ENCODE peak calls at places on chromosomes 6 and 20, in four cellular contexts. One of them, this sample, is unnamed.

GRCh38 chr20:15278041-15278440 is 940.6 kb upstream of the FLRT3 start:
- DNase-seq in Peyer's patch: no peak
- DNase-seq in stomach: no peak
- DNase-seq in ovary: no peak
- DNase-seq in this sample: no peak

GRCh38 chr6:6105472-6106036 is 98.8 kb upstream of the NRN1 start:
- DNase-seq in Peyer's patch: no peak
- DNase-seq in stomach: no peak
- DNase-seq in ovary: no peak
- DNase-seq in this sample: no peak

GRCh38 chr6:63807056-63807455 is 171.5 kb downstream of the PHF3 start:
- DNase-seq in Peyer's patch: no peak
- DNase-seq in stomach: no peak
- DNase-seq in ovary: no peak
- DNase-seq in this sample: no peak

GRCh38 chr6:130771741-130772140 is 55.5 kb upstream of the SMLR1 start:
- DNase-seq in Peyer's patch: no peak
- DNase-seq in stomach: no peak
- DNase-seq in ovary: no peak
- DNase-seq in this sample: no peak

GRCh38 chr6:46370622-46371021 is 120.6 kb downstream of the RCAN2 start:
- DNase-seq in Peyer's patch: no peak
- DNase-seq in stomach: no peak
- DNase-seq in ovary: no peak
- DNase-seq in this sample: no peak

GRCh38 chr6:31497595-31498476 is at the start of gene MICB:
- DNase-seq in Peyer's patch: peak; percentile 95
- DNase-seq in stomach: peak; percentile 83
- DNase-seq in ovary: peak; percentile 39
- DNase-seq in this sample: peak; percentile 75

GRCh38 chr20:17969276-17969883 is 562 bp downstream of the MGME1 start:
- DNase-seq in Peyer's patch: peak; percentile 71
- DNase-seq in stomach: peak; percentile 52
- DNase-seq in ovary: no peak
- DNase-seq in this sample: peak; percentile 41

GRCh38 chr20:61372151-61373054 is 120.3 kb downstream of the CDH4 start:
- DNase-seq in Peyer's patch: no peak
- DNase-seq in stomach: no peak
- DNase-seq in ovary: no peak
- DNase-seq in this sample: no peak

GRCh38 chr20:32456869-32457421 is 98.8 kb downstream of the ASXL1 start:
- DNase-seq in Peyer's patch: no peak
- DNase-seq in stomach: peak; percentile 49
- DNase-seq in ovary: peak; percentile 73
- DNase-seq in this sample: peak; percentile 55

GRCh38 chr6:127403636-127404035 is 55.6 kb downstream of the KIAA0408 start:
- DNase-seq in Peyer's patch: no peak
- DNase-seq in stomach: no peak
- DNase-seq in ovary: no peak
- DNase-seq in this sample: no peak

GRCh38 chr20:43032459-43032858 is 157.2 kb downstream of the PTPRT start:
- DNase-seq in Peyer's patch: no peak
- DNase-seq in stomach: no peak
- DNase-seq in ovary: no peak
- DNase-seq in this sample: no peak

GRCh38 chr6:157609556-157609955 is 213.5 kb upstream of the SNX9 start:
- DNase-seq in Peyer's patch: peak; percentile 21
- DNase-seq in stomach: no peak
- DNase-seq in ovary: no peak
- DNase-seq in this sample: no peak

GRCh38 chr6:160462551-160463109 is 114.5 kb downstream of the SLC22A3 start:
- DNase-seq in Peyer's patch: peak; percentile 72
- DNase-seq in stomach: no peak
- DNase-seq in ovary: no peak
- DNase-seq in this sample: no peak

GRCh38 chr6:91786474-91787184 is 1199.8 kb upstream of the MAP3K7 start:
- DNase-seq in Peyer's patch: no peak
- DNase-seq in stomach: no peak
- DNase-seq in ovary: no peak
- DNase-seq in this sample: no peak

GRCh38 chr6:48080227-48081009 is 30.6 kb downstream of the PTCHD4 start:
- DNase-seq in Peyer's patch: no peak
- DNase-seq in stomach: no peak
- DNase-seq in ovary: no peak
- DNase-seq in this sample: no peak

GRCh38 chr6:4313044-4313686 is 177.8 kb upstream of the ECI2 start:
- DNase-seq in Peyer's patch: no peak
- DNase-seq in stomach: no peak
- DNase-seq in ovary: no peak
- DNase-seq in this sample: peak; percentile 69

GRCh38 chr6:29916741-29917140 is 25.6 kb upstream of the HLA-A start:
- DNase-seq in Peyer's patch: no peak
- DNase-seq in stomach: no peak
- DNase-seq in ovary: no peak
- DNase-seq in this sample: no peak

GRCh38 chr6:170237999-170238740 is 52.7 kb downstream of the DLL1 start:
- DNase-seq in Peyer's patch: no peak
- DNase-seq in stomach: no peak
- DNase-seq in ovary: peak; percentile 13
- DNase-seq in this sample: no peak

GRCh38 chr6:111871725-111872520 is 1.3 kb downstream of the FYN start:
- DNase-seq in Peyer's patch: no peak
- DNase-seq in stomach: no peak
- DNase-seq in ovary: peak; percentile 39
- DNase-seq in this sample: peak; percentile 54

GRCh38 chr20:49813305-49813974 is 812 bp downstream of the SLC9A8 start:
- DNase-seq in Peyer's patch: peak; percentile 45
- DNase-seq in stomach: no peak
- DNase-seq in ovary: no peak
- DNase-seq in this sample: no peak

GRCh38 chr20:47222728-47223127 is 133.8 kb downstream of the ZMYND8 start:
- DNase-seq in Peyer's patch: no peak
- DNase-seq in stomach: no peak
- DNase-seq in ovary: no peak
- DNase-seq in this sample: no peak

GRCh38 chr6:113351183-113351834 is 505.8 kb upstream of the MARCKS start:
- DNase-seq in Peyer's patch: no peak
- DNase-seq in stomach: no peak
- DNase-seq in ovary: no peak
- DNase-seq in this sample: peak; percentile 49

GRCh38 chr6:137775720-137776119 is 91.3 kb upstream of the TNFAIP3 start:
- DNase-seq in Peyer's patch: no peak
- DNase-seq in stomach: no peak
- DNase-seq in ovary: no peak
- DNase-seq in this sample: no peak

GRCh38 chr6:22147983-22148797 is 148.6 kb downstream of the PRL start:
- DNase-seq in Peyer's patch: no peak
- DNase-seq in stomach: no peak
- DNase-seq in ovary: no peak
- DNase-seq in this sample: peak; percentile 52

GRCh38 chr6:65707134-65707826 is at the start of gene EYS:
- DNase-seq in Peyer's patch: no peak
- DNase-seq in stomach: no peak
- DNase-seq in ovary: no peak
- DNase-seq in this sample: no peak

GRCh38 chr6:27757307-27757706 is 154.9 kb downstream of the OR2B2 start:
- DNase-seq in Peyer's patch: peak; percentile 75
- DNase-seq in stomach: peak; percentile 33
- DNase-seq in ovary: peak; percentile 59
- DNase-seq in this sample: no peak

GRCh38 chr6:105806486-105806920 is 279.6 kb upstream of the PRDM1 start:
- DNase-seq in Peyer's patch: no peak
- DNase-seq in stomach: no peak
- DNase-seq in ovary: no peak
- DNase-seq in this sample: no peak

GRCh38 chr6:21808551-21809181 is 215.1 kb downstream of the SOX4 start:
- DNase-seq in Peyer's patch: peak; percentile 62
- DNase-seq in stomach: no peak
- DNase-seq in ovary: peak; percentile 76
- DNase-seq in this sample: no peak

GRCh38 chr6:5698318-5698717 is 308.4 kb downstream of the NRN1 start:
- DNase-seq in Peyer's patch: no peak
- DNase-seq in stomach: no peak
- DNase-seq in ovary: no peak
- DNase-seq in this sample: no peak

GRCh38 chr6:112475083-112475482 is 128.0 kb downstream of the RFPL4B start:
- DNase-seq in Peyer's patch: no peak
- DNase-seq in stomach: no peak
- DNase-seq in ovary: no peak
- DNase-seq in this sample: no peak

DNA sequence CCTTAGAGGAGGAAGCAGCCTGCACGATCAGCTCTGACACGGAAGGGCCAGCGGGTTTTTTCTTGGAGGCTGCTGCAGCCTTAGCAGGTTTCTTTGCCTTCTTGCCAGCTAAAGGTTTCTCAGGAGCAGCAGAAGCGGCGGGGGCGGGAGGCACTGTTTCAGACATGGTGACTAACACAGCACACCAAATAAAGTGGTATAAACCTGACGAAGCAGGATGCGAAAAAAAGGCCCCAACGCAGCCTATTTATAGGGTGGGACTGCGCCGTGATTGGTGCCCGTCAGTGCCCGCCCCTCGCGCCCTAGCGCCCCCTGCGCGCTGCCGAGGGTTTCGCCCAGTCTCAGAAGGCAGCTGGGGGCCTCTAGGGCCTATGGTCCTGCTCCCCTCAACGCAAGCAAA is 55.0 kb downstream of the TRIM38 start:
- DNase-seq in Peyer's patch: peak; percentile 64
- DNase-seq in stomach: peak; percentile 56
- DNase-seq in ovary: peak; percentile 79
- DNase-seq in this sample: peak; percentile 82
- TF ChIP-seq POLR2A in Peyer's patch: peak; percentile 8
- TF ChIP-seq POLR2A in stomach: no peak
- TF ChIP-seq POLR2A in ovary: peak; percentile 75
- TF ChIP-seq POLR2A in this sample: no peak

GRCh38 chr20:44959896-44960852 is at the start of gene TOMM34:
- DNase-seq in Peyer's patch: peak; percentile 98
- DNase-seq in stomach: peak; percentile 98
- DNase-seq in ovary: peak; percentile 95
- DNase-seq in this sample: peak; percentile 97
- H3K27ac ChIP-seq in Peyer's patch: peak within 1 kb of the TSS; percentile 77
- H3K27ac ChIP-seq in stomach: peak within 1 kb of the TSS; percentile 80
- H3K27ac ChIP-seq in ovary: peak within 1 kb of the TSS; percentile 50
- H3K27ac ChIP-seq in this sample: peak within 1 kb of the TSS; percentile 65

DNA sequence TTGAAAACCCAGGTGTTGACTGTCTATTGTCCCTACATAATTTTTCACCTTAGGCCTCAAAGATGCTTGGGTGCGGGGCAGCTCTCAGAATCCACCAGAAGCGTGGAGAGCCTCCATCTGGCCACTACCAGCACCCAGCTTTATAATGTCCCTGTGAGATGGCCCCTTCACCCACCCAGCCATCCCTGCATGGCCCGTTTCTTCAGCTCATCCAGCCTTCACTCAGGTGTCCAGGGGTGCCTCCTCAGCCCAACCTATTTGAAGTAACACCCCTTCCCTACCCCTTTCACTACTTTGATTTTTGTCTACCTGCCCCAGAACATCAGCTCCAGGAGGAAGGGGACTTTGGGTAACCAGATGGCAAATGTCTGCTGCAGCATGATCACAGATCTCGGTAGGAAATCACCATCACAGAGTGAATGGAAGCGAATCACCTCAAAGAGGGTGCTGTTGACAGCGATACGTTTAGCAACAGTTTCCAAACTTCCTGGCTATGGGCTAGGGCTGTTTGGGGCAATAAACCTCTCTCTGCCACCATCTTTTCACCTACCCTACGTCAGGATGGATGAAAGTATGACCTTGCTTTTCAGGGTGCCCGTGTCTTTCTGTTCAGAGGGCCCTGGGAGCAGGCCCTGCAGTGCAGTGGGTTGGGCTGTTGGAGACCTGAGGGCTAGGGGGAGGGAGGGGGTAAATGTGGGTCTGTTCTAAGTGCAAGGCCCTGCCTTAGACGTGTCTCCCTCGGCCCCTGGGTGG is 1.2 kb upstream of the SLC17A9 start:
- DNase-seq in Peyer's patch: no peak
- DNase-seq in stomach: no peak
- DNase-seq in ovary: peak; percentile 10
- DNase-seq in this sample: no peak
- H3K4me3 ChIP-seq in Peyer's patch: no peak overlapping the region
- H3K4me3 ChIP-seq in stomach: no peak overlapping the region
- H3K4me3 ChIP-seq in ovary: no peak overlapping the region
- H3K4me3 ChIP-seq in this sample: no peak overlapping the region

GRCh38 chr6:166555066-166555465 is 31.4 kb downstream of the RAMACL start:
- DNase-seq in Peyer's patch: no peak
- DNase-seq in stomach: no peak
- DNase-seq in ovary: no peak
- DNase-seq in this sample: no peak

GRCh38 chr6:166556336-166556735 is 30.1 kb downstream of the RAMACL start:
- DNase-seq in Peyer's patch: no peak
- DNase-seq in stomach: no peak
- DNase-seq in ovary: no peak
- DNase-seq in this sample: no peak

GRCh38 chr6:166559211-166559610 is 27.3 kb downstream of the RAMACL start:
- DNase-seq in Peyer's patch: no peak
- DNase-seq in stomach: no peak
- DNase-seq in ovary: no peak
- DNase-seq in this sample: no peak

GRCh38 chr6:166558156-166559025 is 28.1 kb downstream of the RAMACL start:
- DNase-seq in Peyer's patch: no peak
- DNase-seq in stomach: no peak
- DNase-seq in ovary: no peak
- DNase-seq in this sample: no peak

GRCh38 chr6:166556871-166557322 is 29.6 kb downstream of the RAMACL start:
- DNase-seq in Peyer's patch: peak; percentile 73
- DNase-seq in stomach: peak; percentile 95
- DNase-seq in ovary: peak; percentile 55
- DNase-seq in this sample: peak; percentile 94
- TF ChIP-seq POLR2A in Peyer's patch: no peak
- TF ChIP-seq POLR2A in stomach: no peak
- TF ChIP-seq POLR2A in ovary: no peak
- TF ChIP-seq POLR2A in this sample: no peak

GRCh38 chr6:33691456-33692077 is 19.9 kb downstream of the UQCC2 start:
- DNase-seq in Peyer's patch: no peak
- DNase-seq in stomach: no peak
- DNase-seq in ovary: no peak
- DNase-seq in this sample: peak; percentile 55

GRCh38 chr6:33688451-33689147 is 22.9 kb downstream of the UQCC2 start:
- DNase-seq in Peyer's patch: no peak
- DNase-seq in stomach: no peak
- DNase-seq in ovary: no peak
- DNase-seq in this sample: no peak

GRCh38 chr6:33690766-33691165 is 20.7 kb downstream of the UQCC2 start:
- DNase-seq in Peyer's patch: no peak
- DNase-seq in stomach: no peak
- DNase-seq in ovary: no peak
- DNase-seq in this sample: no peak

GRCh38 chr6:33689148-33689494 is 22.4 kb downstream of the UQCC2 start:
- DNase-seq in Peyer's patch: no peak
- DNase-seq in stomach: no peak
- DNase-seq in ovary: no peak
- DNase-seq in this sample: no peak

DNA sequence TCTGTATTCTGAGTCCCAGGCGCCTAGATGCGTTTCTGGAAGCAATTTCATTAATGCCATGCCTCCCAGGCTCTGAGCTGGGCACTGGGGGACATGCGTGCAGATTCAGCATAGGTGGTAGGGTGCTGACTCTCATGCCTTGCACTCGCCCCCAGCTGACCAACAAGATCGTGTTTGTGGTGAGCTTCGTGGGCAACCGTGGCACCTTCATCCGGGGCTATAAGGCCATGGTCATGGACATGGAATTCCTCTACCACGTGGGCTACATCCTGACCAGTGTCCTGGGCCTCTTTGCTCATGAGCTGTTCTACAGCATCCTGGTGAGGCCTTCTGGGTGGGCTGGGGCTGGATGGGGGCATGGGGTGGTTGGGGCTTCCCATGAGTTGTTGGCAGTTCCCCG is 21.6 kb downstream of the UQCC2 start:
- DNase-seq in Peyer's patch: no peak
- DNase-seq in stomach: no peak
- DNase-seq in ovary: no peak
- DNase-seq in this sample: no peak
- H3K27ac ChIP-seq in Peyer's patch: no peak overlapping the region
- H3K27ac ChIP-seq in stomach: no peak overlapping the region
- H3K27ac ChIP-seq in ovary: no peak overlapping the region
- H3K27ac ChIP-seq in this sample: no peak overlapping the region